ENCODE peak calls at places on chromosomes 12 and 14, in nine cellular contexts. One of them, this sample, is unnamed.

GRCh38 chr12:5522358-5523335 is 90.7 kb downstream of the NTF3 start:
- DNase-seq in stomach: no peak
- DNase-seq in right lobe of liver: no peak
- DNase-seq in IMR-90: no peak
- DNase-seq in esophagus squamous epithelium: no peak
- DNase-seq in testis: no peak
- DNase-seq in endothelial cell of umbilical vein: no peak
- DNase-seq in thyroid gland: no peak
- DNase-seq in uterus: no peak
- DNase-seq in this sample: no peak

GRCh38 chr12:26032719-26033241 is 74.3 kb downstream of the RASSF8 start:
- DNase-seq in stomach: no peak
- DNase-seq in right lobe of liver: no peak
- DNase-seq in IMR-90: no peak
- DNase-seq in esophagus squamous epithelium: no peak
- DNase-seq in testis: no peak
- DNase-seq in endothelial cell of umbilical vein: no peak
- DNase-seq in thyroid gland: no peak
- DNase-seq in uterus: no peak
- DNase-seq in this sample: no peak

GRCh38 chr14:103801459-103801858 is 45.9 kb downstream of the PPP1R13B start:
- DNase-seq in stomach: no peak
- DNase-seq in right lobe of liver: no peak
- DNase-seq in IMR-90: peak
- DNase-seq in esophagus squamous epithelium: no peak
- DNase-seq in testis: no peak
- DNase-seq in endothelial cell of umbilical vein: no peak
- DNase-seq in thyroid gland: peak
- DNase-seq in uterus: no peak
- DNase-seq in this sample: peak

GRCh38 chr12:49200882-49201594 is 12.2 kb upstream of the TUBA1A start:
- DNase-seq in stomach: no peak
- DNase-seq in right lobe of liver: no peak
- DNase-seq in IMR-90: peak
- DNase-seq in esophagus squamous epithelium: no peak
- DNase-seq in testis: no peak
- DNase-seq in endothelial cell of umbilical vein: peak
- DNase-seq in thyroid gland: no peak
- DNase-seq in uterus: peak
- DNase-seq in this sample: no peak

GRCh38 chr12:60168441-60168840 is 572.6 kb downstream of the SLC16A7 start:
- DNase-seq in stomach: no peak
- DNase-seq in right lobe of liver: no peak
- DNase-seq in IMR-90: no peak
- DNase-seq in esophagus squamous epithelium: no peak
- DNase-seq in testis: no peak
- DNase-seq in endothelial cell of umbilical vein: no peak
- DNase-seq in thyroid gland: no peak
- DNase-seq in uterus: no peak
- DNase-seq in this sample: no peak

GRCh38 chr14:34782031-34782430 is 67.6 kb upstream of the CFL2 start:
- DNase-seq in stomach: no peak
- DNase-seq in right lobe of liver: no peak
- DNase-seq in IMR-90: no peak
- DNase-seq in esophagus squamous epithelium: no peak
- DNase-seq in testis: no peak
- DNase-seq in endothelial cell of umbilical vein: peak
- DNase-seq in thyroid gland: no peak
- DNase-seq in uterus: no peak
- DNase-seq in this sample: no peak

GRCh38 chr14:87894920-87895319 is 98.1 kb downstream of the GALC start:
- DNase-seq in stomach: no peak
- DNase-seq in right lobe of liver: no peak
- DNase-seq in IMR-90: no peak
- DNase-seq in esophagus squamous epithelium: no peak
- DNase-seq in testis: no peak
- DNase-seq in endothelial cell of umbilical vein: no peak
- DNase-seq in thyroid gland: peak
- DNase-seq in uterus: no peak
- DNase-seq in this sample: no peak

GRCh38 chr14:100906420-100906819 is 2.9 kb upstream of the RTL1 start:
- DNase-seq in stomach: no peak
- DNase-seq in right lobe of liver: no peak
- DNase-seq in IMR-90: no peak
- DNase-seq in esophagus squamous epithelium: no peak
- DNase-seq in testis: peak
- DNase-seq in endothelial cell of umbilical vein: no peak
- DNase-seq in thyroid gland: no peak
- DNase-seq in uterus: no peak
- DNase-seq in this sample: no peak

GRCh38 chr12:3047961-3048360 is 29.2 kb upstream of the TSPAN9 start:
- DNase-seq in stomach: no peak
- DNase-seq in right lobe of liver: no peak
- DNase-seq in IMR-90: no peak
- DNase-seq in esophagus squamous epithelium: no peak
- DNase-seq in testis: no peak
- DNase-seq in endothelial cell of umbilical vein: peak
- DNase-seq in thyroid gland: no peak
- DNase-seq in uterus: no peak
- DNase-seq in this sample: no peak

GRCh38 chr12:117169548-117169947 is 20.7 kb downstream of the FBXO21 start:
- DNase-seq in stomach: no peak
- DNase-seq in right lobe of liver: no peak
- DNase-seq in IMR-90: no peak
- DNase-seq in esophagus squamous epithelium: no peak
- DNase-seq in testis: peak
- DNase-seq in endothelial cell of umbilical vein: no peak
- DNase-seq in thyroid gland: no peak
- DNase-seq in uterus: no peak
- DNase-seq in this sample: no peak

GRCh38 chr12:87274594-87275245 is 754.5 kb downstream of the C12orf50 start:
- DNase-seq in stomach: no peak
- DNase-seq in right lobe of liver: no peak
- DNase-seq in IMR-90: peak
- DNase-seq in esophagus squamous epithelium: no peak
- DNase-seq in testis: no peak
- DNase-seq in endothelial cell of umbilical vein: peak
- DNase-seq in thyroid gland: no peak
- DNase-seq in uterus: no peak
- DNase-seq in this sample: no peak

GRCh38 chr14:61562321-61563161 is 132.8 kb upstream of the HIF1A start:
- DNase-seq in stomach: no peak
- DNase-seq in right lobe of liver: no peak
- DNase-seq in IMR-90: peak
- DNase-seq in esophagus squamous epithelium: no peak
- DNase-seq in testis: no peak
- DNase-seq in endothelial cell of umbilical vein: peak
- DNase-seq in thyroid gland: no peak
- DNase-seq in uterus: no peak
- DNase-seq in this sample: no peak

GRCh38 chr12:105417732-105418131 is 87.2 kb downstream of the C12orf75 start:
- DNase-seq in stomach: no peak
- DNase-seq in right lobe of liver: no peak
- DNase-seq in IMR-90: no peak
- DNase-seq in esophagus squamous epithelium: no peak
- DNase-seq in testis: no peak
- DNase-seq in endothelial cell of umbilical vein: no peak
- DNase-seq in thyroid gland: no peak
- DNase-seq in uterus: no peak
- DNase-seq in this sample: no peak

GRCh38 chr14:99674776-99675175 is 9.3 kb upstream of the CYP46A1 start:
- DNase-seq in stomach: no peak
- DNase-seq in right lobe of liver: no peak
- DNase-seq in IMR-90: no peak
- DNase-seq in esophagus squamous epithelium: no peak
- DNase-seq in testis: no peak
- DNase-seq in endothelial cell of umbilical vein: no peak
- DNase-seq in thyroid gland: no peak
- DNase-seq in uterus: no peak
- DNase-seq in this sample: no peak

GRCh38 chr12:57235012-57235727 is 5.7 kb downstream of the SHMT2 start:
- DNase-seq in stomach: peak
- DNase-seq in right lobe of liver: peak
- DNase-seq in IMR-90: peak
- DNase-seq in esophagus squamous epithelium: no peak
- DNase-seq in testis: no peak
- DNase-seq in endothelial cell of umbilical vein: peak
- DNase-seq in thyroid gland: peak
- DNase-seq in uterus: peak
- DNase-seq in this sample: no peak

GRCh38 chr14:50055461-50056228 is 60.7 kb downstream of the VCPKMT start:
- DNase-seq in stomach: no peak
- DNase-seq in right lobe of liver: no peak
- DNase-seq in IMR-90: no peak
- DNase-seq in esophagus squamous epithelium: no peak
- DNase-seq in testis: peak
- DNase-seq in endothelial cell of umbilical vein: peak
- DNase-seq in thyroid gland: peak
- DNase-seq in uterus: no peak
- DNase-seq in this sample: no peak

GRCh38 chr14:35515916-35516315 is 18.0 kb upstream of the INSM2 start:
- DNase-seq in stomach: no peak
- DNase-seq in right lobe of liver: no peak
- DNase-seq in IMR-90: no peak
- DNase-seq in esophagus squamous epithelium: no peak
- DNase-seq in testis: no peak
- DNase-seq in endothelial cell of umbilical vein: no peak
- DNase-seq in thyroid gland: no peak
- DNase-seq in uterus: no peak
- DNase-seq in this sample: no peak

GRCh38 chr12:90836689-90837088 is 118.3 kb downstream of the CCER1 start:
- DNase-seq in stomach: no peak
- DNase-seq in right lobe of liver: no peak
- DNase-seq in IMR-90: no peak
- DNase-seq in esophagus squamous epithelium: no peak
- DNase-seq in testis: peak
- DNase-seq in endothelial cell of umbilical vein: no peak
- DNase-seq in thyroid gland: no peak
- DNase-seq in uterus: no peak
- DNase-seq in this sample: no peak

GRCh38 chr14:31360919-31361662 is 59.3 kb downstream of the HEATR5A start:
- DNase-seq in stomach: no peak
- DNase-seq in right lobe of liver: no peak
- DNase-seq in IMR-90: peak
- DNase-seq in esophagus squamous epithelium: no peak
- DNase-seq in testis: no peak
- DNase-seq in endothelial cell of umbilical vein: peak
- DNase-seq in thyroid gland: no peak
- DNase-seq in uterus: no peak
- DNase-seq in this sample: no peak

GRCh38 chr14:31362746-31363145 is 57.6 kb downstream of the HEATR5A start:
- DNase-seq in stomach: no peak
- DNase-seq in right lobe of liver: no peak
- DNase-seq in IMR-90: no peak
- DNase-seq in esophagus squamous epithelium: no peak
- DNase-seq in testis: no peak
- DNase-seq in endothelial cell of umbilical vein: no peak
- DNase-seq in thyroid gland: no peak
- DNase-seq in uterus: no peak
- DNase-seq in this sample: no peak

GRCh38 chr14:31357279-31357678 is 63.1 kb downstream of the HEATR5A start:
- DNase-seq in stomach: no peak
- DNase-seq in right lobe of liver: no peak
- DNase-seq in IMR-90: peak
- DNase-seq in esophagus squamous epithelium: no peak
- DNase-seq in testis: no peak
- DNase-seq in endothelial cell of umbilical vein: peak
- DNase-seq in thyroid gland: no peak
- DNase-seq in uterus: no peak
- DNase-seq in this sample: no peak
- H3K27ac ChIP-seq in stomach: no peak
- H3K27ac ChIP-seq in right lobe of liver: no peak
- H3K27ac ChIP-seq in IMR-90: no peak
- H3K27ac ChIP-seq in esophagus squamous epithelium: no peak
- H3K27ac ChIP-seq in testis: no peak
- H3K27ac ChIP-seq in endothelial cell of umbilical vein: peak
- H3K27ac ChIP-seq in thyroid gland: no peak
- H3K27ac ChIP-seq in uterus: no peak
- H3K27ac ChIP-seq in this sample: no peak

GRCh38 chr14:24232645-24233537 is at the start of gene GMPR2:
- DNase-seq in stomach: no peak
- DNase-seq in right lobe of liver: peak
- DNase-seq in IMR-90: no peak
- DNase-seq in esophagus squamous epithelium: no peak
- DNase-seq in testis: no peak
- DNase-seq in endothelial cell of umbilical vein: no peak
- DNase-seq in thyroid gland: no peak
- DNase-seq in uterus: no peak
- DNase-seq in this sample: peak
- TF ChIP-seq POLR2A in stomach: no peak
- TF ChIP-seq POLR2A in right lobe of liver: no peak
- TF ChIP-seq POLR2A in IMR-90: peak
- TF ChIP-seq POLR2A in esophagus squamous epithelium: no peak
- TF ChIP-seq POLR2A in testis: no peak
- TF ChIP-seq POLR2A in endothelial cell of umbilical vein: peak
- TF ChIP-seq POLR2A in thyroid gland: no peak
- TF ChIP-seq POLR2A in uterus: no peak
- TF ChIP-seq POLR2A in this sample: peak

GRCh38 chr12:6602526-6602925 is 4.7 kb downstream of the CHD4 start:
- DNase-seq in stomach: no peak
- DNase-seq in right lobe of liver: no peak
- DNase-seq in IMR-90: no peak
- DNase-seq in esophagus squamous epithelium: no peak
- DNase-seq in testis: no peak
- DNase-seq in endothelial cell of umbilical vein: no peak
- DNase-seq in thyroid gland: no peak
- DNase-seq in uterus: no peak
- DNase-seq in this sample: no peak
- H3K27ac ChIP-seq in stomach: peak
- H3K27ac ChIP-seq in right lobe of liver: no peak
- H3K27ac ChIP-seq in IMR-90: no peak
- H3K27ac ChIP-seq in esophagus squamous epithelium: peak
- H3K27ac ChIP-seq in testis: no peak
- H3K27ac ChIP-seq in endothelial cell of umbilical vein: no peak
- H3K27ac ChIP-seq in thyroid gland: no peak
- H3K27ac ChIP-seq in uterus: peak
- H3K27ac ChIP-seq in this sample: no peak

GRCh38 chr12:10084733-10085132 is 14.1 kb downstream of the CLEC1A start:
- DNase-seq in stomach: no peak
- DNase-seq in right lobe of liver: no peak
- DNase-seq in IMR-90: no peak
- DNase-seq in esophagus squamous epithelium: no peak
- DNase-seq in testis: no peak
- DNase-seq in endothelial cell of umbilical vein: no peak
- DNase-seq in thyroid gland: no peak
- DNase-seq in uterus: no peak
- DNase-seq in this sample: no peak
- TF ChIP-seq POLR2A in stomach: no peak
- TF ChIP-seq POLR2A in right lobe of liver: no peak
- TF ChIP-seq POLR2A in IMR-90: no peak
- TF ChIP-seq POLR2A in esophagus squamous epithelium: no peak
- TF ChIP-seq POLR2A in testis: no peak
- TF ChIP-seq POLR2A in endothelial cell of umbilical vein: no peak
- TF ChIP-seq POLR2A in thyroid gland: no peak
- TF ChIP-seq POLR2A in uterus: no peak
- TF ChIP-seq POLR2A in this sample: no peak

GRCh38 chr14:22982013-22982476 is 306 bp downstream of the AJUBA start:
- DNase-seq in stomach: no peak
- DNase-seq in right lobe of liver: no peak
- DNase-seq in IMR-90: no peak
- DNase-seq in esophagus squamous epithelium: no peak
- DNase-seq in testis: no peak
- DNase-seq in endothelial cell of umbilical vein: peak
- DNase-seq in thyroid gland: no peak
- DNase-seq in uterus: no peak
- DNase-seq in this sample: no peak
- H3K27ac ChIP-seq in stomach: peak
- H3K27ac ChIP-seq in right lobe of liver: peak
- H3K27ac ChIP-seq in IMR-90: peak
- H3K27ac ChIP-seq in esophagus squamous epithelium: peak
- H3K27ac ChIP-seq in testis: peak
- H3K27ac ChIP-seq in endothelial cell of umbilical vein: peak
- H3K27ac ChIP-seq in thyroid gland: peak
- H3K27ac ChIP-seq in uterus: peak
- H3K27ac ChIP-seq in this sample: peak

GRCh38 chr12:6535960-6536847 is 1.9 kb downstream of the GAPDH start:
- DNase-seq in stomach: no peak
- DNase-seq in right lobe of liver: no peak
- DNase-seq in IMR-90: no peak
- DNase-seq in esophagus squamous epithelium: no peak
- DNase-seq in testis: no peak
- DNase-seq in endothelial cell of umbilical vein: no peak
- DNase-seq in thyroid gland: no peak
- DNase-seq in uterus: no peak
- DNase-seq in this sample: no peak
- TF ChIP-seq POLR2A in stomach: no peak
- TF ChIP-seq POLR2A in right lobe of liver: no peak
- TF ChIP-seq POLR2A in IMR-90: peak
- TF ChIP-seq POLR2A in esophagus squamous epithelium: no peak
- TF ChIP-seq POLR2A in testis: no peak
- TF ChIP-seq POLR2A in endothelial cell of umbilical vein: no peak
- TF ChIP-seq POLR2A in thyroid gland: no peak
- TF ChIP-seq POLR2A in uterus: no peak
- TF ChIP-seq POLR2A in this sample: no peak